ENCODE peak calls at places on chromosomes 16 and 17, in six cellular contexts. T is erythroblast, O is adrenal gland, Q is lower leg skin, K is ovary, G is GM12891. M is an unnamed sample.
A peak's percentile ranks its signal among the peaks of the same experiment; 100 is the strongest.

GRCh38 chr16:66275795-66276428 is 90.6 kb upstream of the CDH5 start:
- DNase-seq in K (no peak), T (peak; percentile 42), Q (no peak), G (no peak), O (peak; percentile 58), M (peak; percentile 45)

GRCh38 chr16:50067290-50067853 is 1.6 kb downstream of the HEATR3 start:
- DNase-seq in T (peak; percentile 57), G (peak; percentile 20), O (peak; percentile 64), K (no peak), Q (no peak), M (peak; percentile 7)

GRCh38 chr17:46722662-46723285 is 95.7 kb downstream of the WNT3 start:
- DNase-seq in Q (no peak), O (no peak), K (no peak), T (no peak), G (no peak), M (no peak)

GRCh38 chr16:11088432-11088794 is 144.0 kb downstream of the CLEC16A start:
- DNase-seq in G (no peak), T (no peak), Q (no peak), K (no peak), O (no peak), M (no peak)

GRCh38 chr16:85428899-85429775 is 184.0 kb upstream of the GSE1 start:
- DNase-seq in Q (no peak), O (no peak), T (no peak), K (peak; percentile 33), G (no peak), M (no peak)

GRCh38 chr17:31680126-31680525 is 178.9 kb downstream of the COPRS start:
- DNase-seq in G (no peak), T (no peak), Q (no peak), O (peak; percentile 11), K (no peak), M (no peak)

GRCh38 chr17:76968707-76969597 is 100.7 kb downstream of the MGAT5B start:
- DNase-seq in O (peak; percentile 66), G (peak; percentile 68), Q (no peak), K (no peak), T (no peak), M (no peak)

GRCh38 chr17:40348562-40349476 is 15.7 kb downstream of the GJD3 start:
- DNase-seq in G (no peak), O (peak; percentile 94), T (no peak), K (no peak), Q (no peak), M (no peak)

GRCh38 chr17:45345554-45346254 is 28.9 kb upstream of the MAP3K14 start:
- DNase-seq in O (peak; percentile 53), G (no peak), T (peak; percentile 62), K (peak; percentile 37), Q (peak; percentile 42), M (no peak)

GRCh38 chr16:3165111-3165822 is 22.7 kb upstream of the OR1F1 start:
- DNase-seq in K (no peak), T (no peak), G (no peak), O (no peak), Q (no peak), M (no peak)

GRCh38 chr16:19137201-19137601 is 23.4 kb downstream of the ITPRIPL2 start:
- DNase-seq in T (no peak), O (no peak), Q (no peak), K (no peak), G (no peak), M (no peak)

GRCh38 chr16:23952128-23953041 is 116.6 kb downstream of the PRKCB start:
- DNase-seq in G (no peak), T (peak; percentile 79), K (no peak), Q (peak; percentile 37), O (no peak), M (no peak)

GRCh38 chr17:66996926-66997325 is 32.4 kb downstream of the CACNG4 start:
- DNase-seq in O (no peak), T (no peak), K (no peak), Q (no peak), G (no peak), M (no peak)

GRCh38 chr16:72216767-72217166 is 44.8 kb upstream of the PMFBP1 start:
- DNase-seq in G (no peak), T (no peak), K (no peak), O (no peak), Q (no peak), M (no peak)
- TF ChIP-seq POLR2A in G (no peak), T (no peak), K (no peak), O (no peak), Q (no peak), M (no peak)

DNA sequence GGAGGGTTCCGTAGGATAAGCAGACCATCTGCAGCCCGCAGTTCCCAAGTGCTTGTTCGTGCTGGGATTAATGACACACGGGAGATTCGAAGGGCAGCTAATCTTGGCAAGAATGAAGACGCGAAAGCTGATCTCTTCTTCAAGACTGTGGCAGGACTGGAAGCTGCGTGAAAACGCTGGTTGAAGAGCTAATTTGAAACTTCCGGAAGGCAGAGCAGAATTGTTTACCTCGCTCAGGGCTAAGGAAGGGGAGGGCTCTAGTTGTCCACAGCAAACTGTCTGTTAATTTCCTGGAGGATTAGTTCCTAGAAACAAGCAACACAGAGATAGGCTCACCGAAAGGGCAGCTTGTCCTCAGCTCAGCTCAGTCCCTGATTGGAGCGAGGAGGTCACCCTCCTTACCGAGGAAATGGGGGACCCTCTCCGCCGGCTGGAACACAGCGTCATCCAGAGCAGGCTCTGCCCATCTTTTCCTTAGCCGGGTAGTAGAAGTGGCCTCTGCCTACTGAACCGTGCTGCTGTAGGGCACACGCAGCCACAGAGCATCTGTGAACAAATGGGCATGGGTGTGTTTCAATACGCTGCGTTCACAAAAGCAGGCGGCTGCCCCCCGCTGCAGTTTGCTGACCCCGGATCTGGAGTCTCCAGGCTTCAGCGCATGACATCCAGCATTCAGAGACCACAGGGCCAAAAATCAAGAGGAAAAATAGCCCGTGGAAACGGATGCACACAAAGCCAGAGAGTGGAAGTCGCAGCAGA is 16.7 kb upstream of the BAIAP2 start:
- DNase-seq in Q (no peak), O (no peak), K (peak; percentile 49), T (peak; percentile 41), G (peak; percentile 29), M (no peak)
- TF ChIP-seq POLR2A in Q (no peak), O (no peak), K (no peak), T (peak; percentile 71), G (no peak), M (no peak)

DNA sequence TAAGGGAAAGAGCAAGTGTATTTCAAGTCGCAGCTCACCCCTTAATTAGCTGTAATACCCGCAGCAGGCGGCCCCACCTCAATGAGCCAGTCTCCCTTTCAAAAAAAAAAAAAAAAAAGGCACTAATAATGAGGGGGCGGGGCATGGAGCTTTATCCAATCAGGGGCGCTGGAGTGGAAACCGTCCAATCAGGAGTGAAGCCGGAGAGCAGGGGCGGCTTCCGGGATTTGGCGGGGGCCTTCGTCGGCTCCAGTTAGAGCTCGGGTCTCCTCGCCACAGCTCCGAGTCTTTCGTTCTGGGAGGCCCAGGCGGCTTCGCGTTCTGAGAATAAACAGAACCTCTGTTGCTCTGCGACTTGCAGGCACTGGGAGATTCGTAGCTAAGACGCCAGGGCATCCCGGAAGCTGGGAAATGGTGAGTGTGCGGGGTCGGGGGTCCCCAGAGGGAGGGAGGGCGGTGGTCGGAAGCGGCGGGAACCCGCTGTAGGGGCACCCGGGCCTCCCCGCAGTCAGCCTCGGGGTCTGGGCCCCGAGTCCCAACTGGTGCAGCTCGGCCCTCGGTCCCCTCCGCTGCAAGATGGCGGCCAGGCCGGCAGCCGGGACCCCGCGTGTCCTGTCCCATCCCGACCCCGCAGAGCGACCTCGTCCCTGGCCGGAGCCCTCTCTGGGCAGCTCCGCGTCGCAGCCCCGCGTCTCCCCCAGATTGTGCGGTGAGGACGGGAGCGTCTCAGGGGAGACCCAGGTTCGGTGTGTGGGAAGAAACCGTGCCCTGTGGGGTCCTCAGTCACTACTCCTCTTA is at the start of gene ZNF267:
- DNase-seq in Q (peak; percentile 96), O (peak; percentile 98), T (peak; percentile 96), K (peak; percentile 95), G (peak; percentile 60), M (peak; percentile 55)
- TF ChIP-seq POLR2A in Q (no peak), O (peak; percentile 70), T (peak; percentile 85), K (peak; percentile 54), G (peak; percentile 94), M (peak; percentile 78)

DNA sequence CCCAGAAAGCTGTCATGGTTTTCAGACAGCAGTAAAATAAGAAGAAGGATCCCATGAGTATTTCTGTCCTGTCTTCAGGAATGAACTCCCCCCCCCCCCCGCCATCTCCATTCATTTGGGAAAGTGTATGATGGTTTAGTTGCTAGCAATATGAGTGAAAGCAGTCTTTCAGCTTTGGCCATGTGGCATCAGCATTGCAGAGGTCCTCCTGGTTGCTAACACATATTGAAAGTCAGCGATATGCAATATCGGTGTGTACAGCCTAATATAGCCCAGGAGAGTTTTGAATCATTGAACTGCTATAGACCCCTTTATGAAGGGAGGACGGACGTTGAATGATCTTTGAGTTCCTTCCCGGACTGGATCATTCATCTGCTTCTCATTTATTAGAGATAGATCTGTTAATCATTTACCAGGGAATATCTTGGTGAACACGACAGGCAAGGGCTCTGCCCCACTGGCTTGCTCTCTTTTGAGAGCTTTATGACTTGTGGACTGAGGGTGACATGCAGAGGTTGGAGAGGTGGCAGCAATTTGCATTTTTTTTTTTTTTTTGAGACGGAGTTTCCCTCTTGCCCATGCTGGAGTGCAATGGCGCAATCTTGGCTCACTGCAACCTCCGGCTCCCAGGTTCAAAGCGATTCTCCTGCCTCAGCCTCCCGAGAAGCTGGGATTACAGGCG is 25.2 kb downstream of the DEF8 start:
- DNase-seq in G (no peak), K (no peak), Q (no peak), T (no peak), O (no peak), M (no peak)
- TF ChIP-seq POLR2A in G (no peak), K (no peak), Q (no peak), T (no peak), O (no peak), M (no peak)

GRCh38 chr17:7014261-7014994 is 2.0 kb downstream of the RNASEK start:
- DNase-seq in T (peak; percentile 99), G (peak; percentile 93), O (peak; percentile 99), Q (peak; percentile 96), K (peak; percentile 99), M (peak; percentile 94)
- TF ChIP-seq POLR2A in T (peak; percentile 87), G (peak; percentile 93), O (peak; percentile 85), Q (no peak), K (peak; percentile 83), M (peak; percentile 58)

DNA sequence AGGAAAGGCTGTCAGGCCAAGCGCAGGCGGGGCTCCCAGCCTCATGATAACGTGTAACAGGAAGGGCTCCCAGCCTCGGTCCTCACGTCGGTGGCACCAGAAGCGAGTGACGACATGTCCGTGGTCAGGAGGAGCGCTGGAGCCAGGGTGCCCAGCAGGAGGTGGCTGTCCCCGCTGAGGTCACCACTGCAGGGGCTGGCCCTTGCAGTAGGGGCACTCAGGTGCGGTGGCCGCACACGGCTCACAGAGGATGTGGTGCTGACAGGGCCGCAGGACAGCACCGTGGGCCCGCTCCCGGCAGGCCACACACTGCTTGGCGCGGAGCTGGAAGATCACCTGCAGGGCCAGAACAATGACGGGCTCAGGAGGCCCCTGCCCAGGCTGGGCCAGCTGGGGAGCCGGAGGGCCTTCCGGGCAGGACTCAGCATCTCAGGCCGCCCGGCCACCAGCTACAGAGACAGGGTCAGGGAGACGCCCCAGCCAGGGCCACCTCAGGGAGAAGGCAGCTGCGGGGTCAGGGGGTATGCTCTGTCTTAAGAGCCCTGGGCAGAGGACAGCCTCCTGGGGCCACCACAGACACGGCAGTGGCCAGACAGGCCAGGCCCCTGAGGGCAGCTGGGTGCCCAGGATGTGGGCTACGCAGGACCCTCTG is 14.5 kb downstream of the GNPTG start:
- DNase-seq in K (no peak), G (no peak), O (no peak), T (no peak), Q (no peak), M (no peak)
- TF ChIP-seq POLR2A in K (no peak), G (no peak), O (no peak), T (no peak), Q (no peak), M (no peak)

M was measured in H54.